ENCODE peak calls at places on chromosomes 3 and 15, in five cellular contexts. O is fibroblast of gingiva, F is left cardiac atrium, E is NCI-H748 treated with DMSO at 0.1 percent for 48 hours, G is iris pigment epithelial cell. B is an unnamed sample.

GRCh38 chr15:28969511-28970085 is 83.8 kb downstream of the APBA2 start:
- DNase-seq in O (no peak), F (no peak), E (no peak), G (no peak), B (no peak)

GRCh38 chr15:74906193-74906449 is 530 bp downstream of the FAM219B start:
- DNase-seq in O (peak; percentile 25), F (no peak), E (no peak), G (peak; percentile 36), B (no peak)

GRCh38 chr15:91919014-91919534 is 65.6 kb downstream of the SLCO3A1 start:
- DNase-seq in O (no peak), F (peak; percentile 58), E (no peak), G (no peak), B (no peak)

GRCh38 chr15:65920121-65920520 is 50.8 kb downstream of the RAB11A start:
- DNase-seq in O (no peak), F (no peak), E (no peak), G (no peak), B (no peak)

GRCh38 chr3:156407617-156408225 is 147.2 kb downstream of the SSR3 start:
- DNase-seq in O (no peak), F (no peak), E (no peak), G (no peak), B (no peak)

GRCh38 chr3:119352863-119353527 is 58.8 kb downstream of the ARHGAP31 start:
- DNase-seq in O (peak; percentile 79), F (no peak), E (no peak), G (peak; percentile 86), B (no peak)

GRCh38 chr3:16606398-16606797 is 1.2 kb upstream of the DAZL start:
- DNase-seq in O (no peak), F (no peak), E (no peak), G (peak; percentile 2), B (no peak)

GRCh38 chr3:170056710-170057454 is 19.1 kb downstream of the GPR160 start:
- DNase-seq in O (no peak), F (no peak), E (no peak), G (no peak), B (no peak)

GRCh38 chr3:136982520-136983138 is 24.8 kb downstream of the IL20RB start:
- DNase-seq in O (no peak), F (no peak), E (no peak), G (no peak), B (no peak)

GRCh38 chr3:165185707-165186327 is 10.4 kb downstream of the SLITRK3 start:
- DNase-seq in O (peak; percentile 58), F (peak; percentile 41), E (peak; percentile 86), G (peak; percentile 48), B (peak; percentile 13)

GRCh38 chr3:151477596-151478375 is 16.9 kb upstream of the IGSF10 start:
- DNase-seq in O (no peak), F (no peak), E (no peak), G (peak; percentile 10), B (no peak)

GRCh38 chr3:40901298-40901697 is 298.0 kb upstream of the CTNNB1 start:
- DNase-seq in O (no peak), F (no peak), E (no peak), G (no peak), B (no peak)

GRCh38 chr3:188746291-188746783 is 425.4 kb upstream of the TPRG1 start:
- DNase-seq in O (peak; percentile 48), F (no peak), E (no peak), G (peak; percentile 45), B (no peak)

GRCh38 chr3:49412632-49413337 is 562 bp downstream of the TCTA start:
- DNase-seq in O (no peak), F (no peak), E (no peak), G (no peak), B (no peak)

GRCh38 chr15:69045810-69046209 is 31.3 kb downstream of the NOX5 start:
- DNase-seq in O (peak; percentile 14), F (no peak), E (no peak), G (peak; percentile 83), B (peak; percentile 19)

GRCh38 chr3:123880998-123881561 is 3.1 kb downstream of the MYLK start:
- DNase-seq in O (peak; percentile 52), F (no peak), E (no peak), G (peak; percentile 60), B (no peak)

GRCh38 chr15:75598361-75598760 is 19.2 kb upstream of the PTPN9 start:
- DNase-seq in O (no peak), F (no peak), E (no peak), G (no peak), B (no peak)

GRCh38 chr15:65054333-65055200 is 9.4 kb downstream of the SLC51B start:
- DNase-seq in O (peak; percentile 53), F (peak; percentile 77), E (no peak), G (peak; percentile 61), B (peak; percentile 16)

GRCh38 chr3:134354612-134355275 is 19.5 kb downstream of the AMOTL2 start:
- DNase-seq in O (no peak), F (peak; percentile 15), E (no peak), G (no peak), B (no peak)

GRCh38 chr3:12442654-12443501 is 41.4 kb upstream of the TSEN2 start:
- DNase-seq in O (no peak), F (no peak), E (no peak), G (no peak), B (no peak)

GRCh38 chr3:64223809-64224570 is 1.3 kb downstream of the PRICKLE2 start:
- DNase-seq in O (peak; percentile 48), F (no peak), E (no peak), G (no peak), B (no peak)

GRCh38 chr15:67185621-67186225 is 68.7 kb downstream of the AAGAB start:
- DNase-seq in O (peak; percentile 29), F (no peak), E (no peak), G (peak; percentile 70), B (no peak)

GRCh38 chr15:55230051-55230670 is 33.4 kb upstream of the RSL24D1 start:
- DNase-seq in O (no peak), F (no peak), E (no peak), G (peak; percentile 61), B (no peak)

GRCh38 chr3:136802481-136802996 is 16.4 kb upstream of the SLC35G2 start:
- DNase-seq in O (peak; percentile 26), F (no peak), E (peak; percentile 54), G (no peak), B (no peak)

GRCh38 chr3:33317963-33318708 is 40.9 kb downstream of the FBXL2 start:
- DNase-seq in O (no peak), F (no peak), E (no peak), G (no peak), B (no peak)

GRCh38 chr15:98000249-98001203 is 40.0 kb downstream of the ARRDC4 start:
- DNase-seq in O (no peak), F (no peak), E (no peak), G (peak; percentile 21), B (no peak)

GRCh38 chr3:5186854-5187151 is 704 bp upstream of the EDEM1 start:
- DNase-seq in O (peak; percentile 28), F (no peak), E (no peak), G (peak; percentile 48), B (no peak)

GRCh38 chr15:65338366-65338765 is 33.9 kb downstream of the RNU5B-1 start:
- DNase-seq in O (no peak), F (no peak), E (peak; percentile 36), G (no peak), B (no peak)

GRCh38 chr3:158992466-158992865 is 190.6 kb downstream of the MFSD1 start:
- DNase-seq in O (no peak), F (no peak), E (no peak), G (no peak), B (no peak)

GRCh38 chr3:66789584-66790237 is 208.4 kb upstream of the KBTBD8 start:
- DNase-seq in O (peak; percentile 43), F (no peak), E (no peak), G (no peak), B (no peak)